ENCODE peak calls at places on chromosomes 11 and 22, in six cellular contexts. One of them, this sample, is unnamed.

GRCh38 chr11:78197816-78198215 is 9.1 kb downstream of the USP35 start:
- DNase-seq in fibroblast of lung: no peak
- DNase-seq in right cardiac atrium: no peak
- DNase-seq in psoas muscle: no peak
- DNase-seq in CD8-positive, alpha-beta T cell: no peak
- DNase-seq in left lung: no peak
- DNase-seq in this sample: no peak

GRCh38 chr22:17767236-17768065 is 6.8 kb downstream of the BID start:
- DNase-seq in fibroblast of lung: no peak
- DNase-seq in right cardiac atrium: no peak
- DNase-seq in psoas muscle: no peak
- DNase-seq in CD8-positive, alpha-beta T cell: peak; percentile 60
- DNase-seq in left lung: no peak
- DNase-seq in this sample: no peak

GRCh38 chr11:2122222-2122906 is 16.8 kb downstream of the IGF2 start:
- DNase-seq in fibroblast of lung: peak; percentile 61
- DNase-seq in right cardiac atrium: peak; percentile 45
- DNase-seq in psoas muscle: no peak
- DNase-seq in CD8-positive, alpha-beta T cell: no peak
- DNase-seq in left lung: no peak
- DNase-seq in this sample: peak; percentile 41

GRCh38 chr11:68016161-68016903 is 6.2 kb downstream of the ALDH3B1 start:
- DNase-seq in fibroblast of lung: no peak
- DNase-seq in right cardiac atrium: peak; percentile 50
- DNase-seq in psoas muscle: no peak
- DNase-seq in CD8-positive, alpha-beta T cell: no peak
- DNase-seq in left lung: no peak
- DNase-seq in this sample: no peak

GRCh38 chr11:122209619-122210377 is 93.8 kb upstream of the BLID start:
- DNase-seq in fibroblast of lung: peak; percentile 96
- DNase-seq in right cardiac atrium: peak; percentile 66
- DNase-seq in psoas muscle: peak; percentile 54
- DNase-seq in CD8-positive, alpha-beta T cell: no peak
- DNase-seq in left lung: no peak
- DNase-seq in this sample: no peak

GRCh38 chr11:93330446-93330984 is at the start of gene DEUP1:
- DNase-seq in fibroblast of lung: peak; percentile 28
- DNase-seq in right cardiac atrium: peak; percentile 85
- DNase-seq in psoas muscle: peak; percentile 52
- DNase-seq in CD8-positive, alpha-beta T cell: no peak
- DNase-seq in left lung: peak; percentile 72
- DNase-seq in this sample: peak; percentile 24

GRCh38 chr11:75265851-75266531 is 25.4 kb downstream of the TPBGL start:
- DNase-seq in fibroblast of lung: peak; percentile 32
- DNase-seq in right cardiac atrium: peak; percentile 60
- DNase-seq in psoas muscle: peak; percentile 54
- DNase-seq in CD8-positive, alpha-beta T cell: peak; percentile 40
- DNase-seq in left lung: peak; percentile 32
- DNase-seq in this sample: no peak

GRCh38 chr11:129943036-129943435 is 47.7 kb upstream of the NFRKB start:
- DNase-seq in fibroblast of lung: no peak
- DNase-seq in right cardiac atrium: no peak
- DNase-seq in psoas muscle: no peak
- DNase-seq in CD8-positive, alpha-beta T cell: no peak
- DNase-seq in left lung: no peak
- DNase-seq in this sample: no peak

GRCh38 chr11:120807414-120808150 is 216.3 kb upstream of the TBCEL start:
- DNase-seq in fibroblast of lung: peak; percentile 87
- DNase-seq in right cardiac atrium: no peak
- DNase-seq in psoas muscle: no peak
- DNase-seq in CD8-positive, alpha-beta T cell: no peak
- DNase-seq in left lung: no peak
- DNase-seq in this sample: no peak

GRCh38 chr22:20807315-20807752 is 33.4 kb downstream of the SERPIND1 start:
- DNase-seq in fibroblast of lung: peak; percentile 82
- DNase-seq in right cardiac atrium: no peak
- DNase-seq in psoas muscle: no peak
- DNase-seq in CD8-positive, alpha-beta T cell: no peak
- DNase-seq in left lung: no peak
- DNase-seq in this sample: no peak

GRCh38 chr11:86247608-86248007 is 3.1 kb downstream of the EED start:
- DNase-seq in fibroblast of lung: no peak
- DNase-seq in right cardiac atrium: no peak
- DNase-seq in psoas muscle: no peak
- DNase-seq in CD8-positive, alpha-beta T cell: no peak
- DNase-seq in left lung: no peak
- DNase-seq in this sample: no peak

GRCh38 chr11:116472661-116473060 is 300.1 kb downstream of the BUD13 start:
- DNase-seq in fibroblast of lung: no peak
- DNase-seq in right cardiac atrium: no peak
- DNase-seq in psoas muscle: no peak
- DNase-seq in CD8-positive, alpha-beta T cell: no peak
- DNase-seq in left lung: no peak
- DNase-seq in this sample: no peak

GRCh38 chr22:47189056-47189916 is 426.8 kb downstream of the TBC1D22A start:
- DNase-seq in fibroblast of lung: no peak
- DNase-seq in right cardiac atrium: no peak
- DNase-seq in psoas muscle: peak; percentile 35
- DNase-seq in CD8-positive, alpha-beta T cell: no peak
- DNase-seq in left lung: no peak
- DNase-seq in this sample: peak; percentile 3

GRCh38 chr22:46036558-46037408 is 59.8 kb upstream of the WNT7B start:
- DNase-seq in fibroblast of lung: no peak
- DNase-seq in right cardiac atrium: peak; percentile 41
- DNase-seq in psoas muscle: no peak
- DNase-seq in CD8-positive, alpha-beta T cell: peak; percentile 69
- DNase-seq in left lung: peak; percentile 41
- DNase-seq in this sample: peak; percentile 36

GRCh38 chr11:61477126-61477525 is 31.4 kb upstream of the LRRC10B start:
- DNase-seq in fibroblast of lung: no peak
- DNase-seq in right cardiac atrium: no peak
- DNase-seq in psoas muscle: no peak
- DNase-seq in CD8-positive, alpha-beta T cell: no peak
- DNase-seq in left lung: no peak
- DNase-seq in this sample: no peak

GRCh38 chr22:24325105-24325757 is 54.6 kb downstream of the SPECC1L start:
- DNase-seq in fibroblast of lung: peak; percentile 88
- DNase-seq in right cardiac atrium: no peak
- DNase-seq in psoas muscle: no peak
- DNase-seq in CD8-positive, alpha-beta T cell: no peak
- DNase-seq in left lung: no peak
- DNase-seq in this sample: no peak

GRCh38 chr11:63837719-63838118 is 1.2 kb upstream of the MARK2 start:
- DNase-seq in fibroblast of lung: no peak
- DNase-seq in right cardiac atrium: no peak
- DNase-seq in psoas muscle: no peak
- DNase-seq in CD8-positive, alpha-beta T cell: no peak
- DNase-seq in left lung: peak; percentile 57
- DNase-seq in this sample: no peak

GRCh38 chr11:45936655-45937054 is 14.2 kb downstream of the LARGE2 start:
- DNase-seq in fibroblast of lung: no peak
- DNase-seq in right cardiac atrium: no peak
- DNase-seq in psoas muscle: no peak
- DNase-seq in CD8-positive, alpha-beta T cell: no peak
- DNase-seq in left lung: no peak
- DNase-seq in this sample: no peak

GRCh38 chr22:45441158-45441557 is 27.7 kb downstream of the RIBC2 start:
- DNase-seq in fibroblast of lung: peak; percentile 78
- DNase-seq in right cardiac atrium: peak; percentile 75
- DNase-seq in psoas muscle: peak; percentile 71
- DNase-seq in CD8-positive, alpha-beta T cell: no peak
- DNase-seq in left lung: no peak
- DNase-seq in this sample: peak; percentile 78

GRCh38 chr11:1440496-1440895 is 46.1 kb downstream of the MOB2 start:
- DNase-seq in fibroblast of lung: no peak
- DNase-seq in right cardiac atrium: no peak
- DNase-seq in psoas muscle: no peak
- DNase-seq in CD8-positive, alpha-beta T cell: no peak
- DNase-seq in left lung: no peak
- DNase-seq in this sample: no peak

GRCh38 chr11:67466367-67466766 is 2.7 kb downstream of the TMEM134 start:
- DNase-seq in fibroblast of lung: no peak
- DNase-seq in right cardiac atrium: peak; percentile 56
- DNase-seq in psoas muscle: no peak
- DNase-seq in CD8-positive, alpha-beta T cell: no peak
- DNase-seq in left lung: no peak
- DNase-seq in this sample: no peak

GRCh38 chr22:46071451-46072029 is 78.8 kb upstream of the PPARA start:
- DNase-seq in fibroblast of lung: peak; percentile 96
- DNase-seq in right cardiac atrium: peak; percentile 97
- DNase-seq in psoas muscle: peak; percentile 97
- DNase-seq in CD8-positive, alpha-beta T cell: peak; percentile 62
- DNase-seq in left lung: peak; percentile 92
- DNase-seq in this sample: peak; percentile 95

GRCh38 chr11:3083321-3083720 is 26.1 kb upstream of the CARS1 start:
- DNase-seq in fibroblast of lung: no peak
- DNase-seq in right cardiac atrium: no peak
- DNase-seq in psoas muscle: no peak
- DNase-seq in CD8-positive, alpha-beta T cell: no peak
- DNase-seq in left lung: no peak
- DNase-seq in this sample: no peak

GRCh38 chr11:84543367-84544159 is 1083.6 kb downstream of the DLG2 start:
- DNase-seq in fibroblast of lung: no peak
- DNase-seq in right cardiac atrium: no peak
- DNase-seq in psoas muscle: no peak
- DNase-seq in CD8-positive, alpha-beta T cell: no peak
- DNase-seq in left lung: no peak
- DNase-seq in this sample: no peak

GRCh38 chr11:122131126-122131525 is 15.1 kb upstream of the BLID start:
- DNase-seq in fibroblast of lung: no peak
- DNase-seq in right cardiac atrium: no peak
- DNase-seq in psoas muscle: no peak
- DNase-seq in CD8-positive, alpha-beta T cell: no peak
- DNase-seq in left lung: no peak
- DNase-seq in this sample: no peak

GRCh38 chr11:57251491-57252104 is 14.5 kb upstream of the APLNR start:
- DNase-seq in fibroblast of lung: peak; percentile 39
- DNase-seq in right cardiac atrium: peak; percentile 67
- DNase-seq in psoas muscle: no peak
- DNase-seq in CD8-positive, alpha-beta T cell: no peak
- DNase-seq in left lung: no peak
- DNase-seq in this sample: peak; percentile 44

GRCh38 chr22:42814616-42815015 is 42.5 kb downstream of the ARFGAP3 start:
- DNase-seq in fibroblast of lung: no peak
- DNase-seq in right cardiac atrium: no peak
- DNase-seq in psoas muscle: no peak
- DNase-seq in CD8-positive, alpha-beta T cell: no peak
- DNase-seq in left lung: no peak
- DNase-seq in this sample: no peak

DNA sequence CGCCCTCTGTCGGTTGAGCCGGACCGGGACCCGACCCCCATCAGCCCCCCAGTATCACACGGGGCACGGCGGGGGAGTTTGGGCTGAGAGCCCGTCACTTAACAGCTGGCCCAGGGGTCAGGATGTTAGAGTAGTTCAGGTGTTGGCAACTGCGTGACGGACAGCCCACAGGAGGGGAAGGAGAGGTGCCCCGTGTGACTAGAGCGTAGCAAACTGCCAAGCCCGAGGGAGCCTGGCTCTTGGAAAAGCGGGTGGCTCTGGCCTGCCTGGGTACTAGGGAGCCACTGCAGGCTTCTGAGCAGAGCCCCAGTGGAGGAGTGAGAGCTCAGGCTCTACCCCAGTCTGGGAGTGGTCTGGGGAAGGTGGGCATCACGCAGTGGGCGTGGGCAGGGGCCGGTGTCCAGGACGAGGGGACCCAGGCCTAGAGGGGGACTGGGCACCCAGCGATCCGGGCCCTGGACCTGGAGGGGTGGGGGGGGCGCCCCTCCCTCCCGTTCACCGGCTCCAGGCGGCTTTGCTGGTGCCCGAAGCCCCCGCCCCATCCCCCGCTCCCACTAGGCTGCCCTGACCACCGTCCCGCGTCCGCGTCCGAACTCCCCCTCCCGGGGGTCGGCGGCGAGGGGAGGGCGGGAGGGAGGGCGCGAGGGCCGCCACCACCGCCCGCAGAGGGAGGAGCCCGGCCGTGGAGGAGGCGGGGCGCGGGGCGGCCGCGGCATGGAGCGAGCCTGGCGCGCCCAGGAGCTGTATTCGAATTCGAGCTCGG is 24.4 kb downstream of the SHANK3 start:
- DNase-seq in fibroblast of lung: peak; percentile 11
- DNase-seq in right cardiac atrium: peak; percentile 76
- DNase-seq in psoas muscle: peak; percentile 50
- DNase-seq in CD8-positive, alpha-beta T cell: no peak
- DNase-seq in left lung: peak; percentile 31
- DNase-seq in this sample: peak; percentile 62
- H3K4me3 ChIP-seq in fibroblast of lung: peak overlapping the region; percentile 52
- H3K4me3 ChIP-seq in right cardiac atrium: peak overlapping the region; percentile 46
- H3K4me3 ChIP-seq in psoas muscle: peak overlapping the region; percentile 58
- H3K4me3 ChIP-seq in CD8-positive, alpha-beta T cell: no peak overlapping the region
- H3K4me3 ChIP-seq in left lung: peak overlapping the region; percentile 17
- H3K4me3 ChIP-seq in this sample: peak overlapping the region; percentile 56

GRCh38 chr11:10902756-10903155 is 44.9 kb upstream of the ZBED5 start:
- DNase-seq in fibroblast of lung: no peak
- DNase-seq in right cardiac atrium: no peak
- DNase-seq in psoas muscle: no peak
- DNase-seq in CD8-positive, alpha-beta T cell: no peak
- DNase-seq in left lung: no peak
- DNase-seq in this sample: no peak
- H3K4me1 ChIP-seq in fibroblast of lung: peaks cover 36% of the 10 kb centered on the region
- H3K4me1 ChIP-seq in right cardiac atrium: peaks cover 19% of the 10 kb centered on the region
- H3K4me1 ChIP-seq in psoas muscle: peaks cover 17% of the 10 kb centered on the region
- H3K4me1 ChIP-seq in CD8-positive, alpha-beta T cell: peaks cover 8% of the 10 kb centered on the region
- H3K4me1 ChIP-seq in left lung: peaks cover 40% of the 10 kb centered on the region
- H3K4me1 ChIP-seq in this sample: peaks cover 10% of the 10 kb centered on the region

GRCh38 chr11:69891421-69892236 is 72.4 kb upstream of the FGF3 start:
- DNase-seq in fibroblast of lung: peak; percentile 54
- DNase-seq in right cardiac atrium: peak; percentile 46
- DNase-seq in psoas muscle: peak; percentile 48
- DNase-seq in CD8-positive, alpha-beta T cell: no peak
- DNase-seq in left lung: no peak
- DNase-seq in this sample: peak; percentile 34

GRCh38 chr11:69888671-69889076 is 69.5 kb upstream of the FGF3 start:
- DNase-seq in fibroblast of lung: peak; percentile 57
- DNase-seq in right cardiac atrium: no peak
- DNase-seq in psoas muscle: peak; percentile 70
- DNase-seq in CD8-positive, alpha-beta T cell: peak; percentile 77
- DNase-seq in left lung: no peak
- DNase-seq in this sample: peak; percentile 59

GRCh38 chr11:69890476-69890875 is 71.3 kb upstream of the FGF3 start:
- DNase-seq in fibroblast of lung: no peak
- DNase-seq in right cardiac atrium: peak; percentile 24
- DNase-seq in psoas muscle: no peak
- DNase-seq in CD8-positive, alpha-beta T cell: no peak
- DNase-seq in left lung: no peak
- DNase-seq in this sample: no peak

GRCh38 chr11:69887841-69888670 is 68.8 kb upstream of the FGF3 start:
- DNase-seq in fibroblast of lung: no peak
- DNase-seq in right cardiac atrium: no peak
- DNase-seq in psoas muscle: peak; percentile 36
- DNase-seq in CD8-positive, alpha-beta T cell: no peak
- DNase-seq in left lung: no peak
- DNase-seq in this sample: no peak

GRCh38 chr11:69889400-69890372 is 70.5 kb upstream of the FGF3 start:
- DNase-seq in fibroblast of lung: no peak
- DNase-seq in right cardiac atrium: no peak
- DNase-seq in psoas muscle: peak; percentile 15
- DNase-seq in CD8-positive, alpha-beta T cell: no peak
- DNase-seq in left lung: no peak
- DNase-seq in this sample: no peak
- H3K4me3 ChIP-seq in fibroblast of lung: no peak overlapping the region
- H3K4me3 ChIP-seq in right cardiac atrium: no peak overlapping the region
- H3K4me3 ChIP-seq in psoas muscle: no peak overlapping the region
- H3K4me3 ChIP-seq in CD8-positive, alpha-beta T cell: no peak overlapping the region
- H3K4me3 ChIP-seq in left lung: no peak overlapping the region
- H3K4me3 ChIP-seq in this sample: no peak overlapping the region

GRCh38 chr22:35868938-35869337 is 151.3 kb downstream of the APOL5 start:
- DNase-seq in fibroblast of lung: no peak
- DNase-seq in right cardiac atrium: no peak
- DNase-seq in psoas muscle: no peak
- DNase-seq in CD8-positive, alpha-beta T cell: no peak
- DNase-seq in left lung: no peak
- DNase-seq in this sample: no peak
- H3K4me1 ChIP-seq in fibroblast of lung: peaks cover 2% of the 10 kb centered on the region
- H3K4me1 ChIP-seq in right cardiac atrium: peaks cover 5% of the 10 kb centered on the region
- H3K4me1 ChIP-seq in psoas muscle: peaks cover 70% of the 10 kb centered on the region
- H3K4me1 ChIP-seq in CD8-positive, alpha-beta T cell: no peaks in the 10 kb centered on the region
- H3K4me1 ChIP-seq in left lung: no peaks in the 10 kb centered on the region
- H3K4me1 ChIP-seq in this sample: no peaks in the 10 kb centered on the region

This sample was measured in heart left ventricle.